ENCODE peak calls at places on chromosomes 2 and 18, in nine cellular contexts. C is pancreas, B is kidney epithelial cell, V is fibroblast of lung, R is body of pancreas, X is A549, P is tibial artery, L is breast epithelium, S is HFF-Myc. D is an unnamed sample.

GRCh38 chr2:84527137-84528129 is 11.1 kb downstream of the DNAH6 start:
- DNase-seq in C (no peak), B (no peak), V (peak), R (no peak), X (no peak), P (no peak), L (no peak), S (no peak), D (no peak)

GRCh38 chr2:226088366-226088674 is 688.8 kb downstream of the NYAP2 start:
- DNase-seq in C (no peak), B (no peak), V (no peak), R (no peak), X (no peak), P (no peak), L (no peak), S (no peak), D (no peak)

GRCh38 chr18:77648415-77648814 is 398.8 kb downstream of the GALR1 start:
- DNase-seq in C (no peak), B (no peak), V (no peak), R (no peak), X (no peak), P (no peak), L (no peak), S (no peak), D (no peak)

GRCh38 chr2:151437630-151438029 is 27.9 kb downstream of the RIF1 start:
- DNase-seq in C (no peak), B (no peak), V (peak), R (no peak), X (peak), P (no peak), L (no peak), S (peak), D (peak)

GRCh38 chr2:200264631-200265030 is 41.9 kb upstream of the SPATS2L start:
- DNase-seq in C (no peak), B (no peak), V (no peak), R (no peak), X (no peak), P (no peak), L (no peak), S (no peak), D (no peak)

GRCh38 chr2:128638741-128639477 is 320.2 kb upstream of the HS6ST1 start:
- DNase-seq in C (no peak), B (no peak), V (peak), R (no peak), X (no peak), P (no peak), L (no peak), S (no peak), D (no peak)

GRCh38 chr2:172709566-172710291 is 25.9 kb upstream of the RAPGEF4 start:
- DNase-seq in C (no peak), B (no peak), V (no peak), R (no peak), X (no peak), P (no peak), L (no peak), S (no peak), D (no peak)

GRCh38 chr2:67476808-67477790 is 80.0 kb downstream of the ETAA1 start:
- DNase-seq in C (no peak), B (no peak), V (peak), R (no peak), X (peak), P (no peak), L (no peak), S (peak), D (peak)

GRCh38 chr2:31764169-31764568 is 183.4 kb upstream of the SRD5A2 start:
- DNase-seq in C (no peak), B (no peak), V (no peak), R (no peak), X (no peak), P (no peak), L (no peak), S (peak), D (peak)

GRCh38 chr18:57437782-57438668 is 2.9 kb downstream of the ONECUT2 start:
- DNase-seq in C (peak), B (no peak), V (peak), R (peak), X (peak), P (no peak), L (no peak), S (peak), D (no peak)
- H3K4me3 ChIP-seq in C (peak), B (peak), V (no peak), R (peak), X (peak), P (no peak), L (peak), S (no peak), D (no peak)

DNA sequence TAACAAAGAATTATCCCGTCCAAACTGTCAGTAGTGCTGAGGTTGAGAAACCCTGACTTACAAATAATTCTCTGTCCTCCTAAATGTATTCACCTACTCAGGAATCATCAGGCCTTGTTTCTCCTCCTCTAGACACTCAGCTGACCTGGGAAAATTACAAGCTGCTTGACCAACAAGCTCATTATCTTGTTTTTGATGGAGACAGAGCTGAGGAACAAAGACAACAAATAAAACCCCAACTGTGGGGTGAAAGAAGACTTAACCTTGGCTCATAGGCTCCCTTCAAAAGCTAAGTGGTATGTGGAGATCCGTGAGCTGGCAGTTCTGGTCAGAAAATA is 64.5 kb downstream of the CLHC1 start:
- DNase-seq in C (no peak), B (no peak), V (no peak), R (no peak), X (no peak), P (no peak), L (no peak), S (no peak), D (peak)
- TF ChIP-seq CTCF in C (no peak), B (no peak), V (no peak), R (no peak), X (no peak), P (no peak), L (no peak), S (no peak), D (no peak)

DNA sequence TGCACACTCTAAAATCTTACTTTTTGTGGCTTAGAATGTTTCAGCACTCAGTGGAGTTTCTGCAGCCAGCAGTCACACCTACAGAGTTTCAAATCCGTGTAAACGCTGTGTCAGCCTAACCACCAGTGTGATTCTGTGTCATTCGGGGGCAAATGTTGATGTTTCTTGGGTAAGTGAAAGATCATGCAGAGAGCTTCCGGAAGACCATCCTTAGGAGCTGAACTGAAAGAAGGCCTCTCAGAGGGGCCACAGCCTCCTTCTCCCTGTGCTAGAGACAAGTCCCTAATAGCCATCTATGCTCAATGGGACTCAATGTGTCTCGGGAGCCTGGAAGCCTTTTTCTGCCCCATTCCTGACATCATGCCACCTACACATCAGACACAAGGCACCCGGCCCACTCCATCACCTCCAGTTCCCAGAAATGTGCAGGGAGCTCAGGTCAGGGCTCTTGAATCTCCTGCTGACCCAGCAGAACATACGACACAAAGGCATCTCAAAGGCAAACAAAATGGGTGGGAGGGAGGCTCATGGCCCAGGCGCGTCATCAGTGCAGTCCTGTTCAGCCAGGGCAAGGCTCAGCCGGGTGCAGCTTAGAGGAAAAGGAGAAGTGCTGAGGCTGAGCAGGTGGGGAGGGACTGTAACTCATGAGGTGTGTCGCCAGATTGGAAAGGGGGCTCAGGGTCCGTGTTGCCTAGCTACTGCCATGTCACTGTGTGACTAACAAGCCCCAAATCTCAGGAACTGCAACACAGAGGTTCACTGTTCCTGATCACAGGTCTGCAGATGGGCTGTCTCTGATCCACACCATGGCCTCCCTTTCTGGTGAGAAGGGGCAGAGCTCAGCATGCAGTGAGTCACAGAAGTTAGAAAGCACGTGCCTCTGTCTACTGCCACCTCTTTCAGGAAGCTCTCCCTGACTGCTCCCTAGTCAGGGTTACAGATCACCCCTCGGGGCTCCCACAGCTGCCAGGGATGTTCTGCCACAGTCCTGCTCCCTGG is 82.0 kb downstream of the SMAD7 start:
- DNase-seq in C (no peak), B (no peak), V (peak), R (no peak), X (peak), P (no peak), L (no peak), S (no peak), D (peak)
- H3K4me3 ChIP-seq in C (no peak), B (no peak), V (no peak), R (no peak), X (no peak), P (no peak), L (no peak), S (no peak), D (no peak)

GRCh38 chr2:43218221-43218549 is 8.2 kb downstream of the ZFP36L2 start:
- DNase-seq in C (no peak), B (no peak), V (peak), R (no peak), X (no peak), P (no peak), L (no peak), S (no peak), D (peak)
- TF ChIP-seq CTCF in C (no peak), B (no peak), V (peak), R (peak), X (no peak), P (peak), L (no peak), S (no peak), D (no peak)

GRCh38 chr2:167411367-167411766 is 523.1 kb downstream of the XIRP2 start:
- DNase-seq in C (no peak), B (no peak), V (no peak), R (no peak), X (no peak), P (no peak), L (no peak), S (no peak), D (no peak)

GRCh38 chr2:167404896-167405295 is 516.6 kb downstream of the XIRP2 start:
- DNase-seq in C (no peak), B (no peak), V (peak), R (no peak), X (no peak), P (no peak), L (no peak), S (no peak), D (peak)

GRCh38 chr2:167401309-167401708 is 513.0 kb downstream of the XIRP2 start:
- DNase-seq in C (no peak), B (no peak), V (no peak), R (no peak), X (no peak), P (no peak), L (no peak), S (no peak), D (no peak)

GRCh38 chr2:167406558-167406957 is 518.3 kb downstream of the XIRP2 start:
- DNase-seq in C (no peak), B (no peak), V (peak), R (no peak), X (no peak), P (no peak), L (no peak), S (no peak), D (no peak)
- H3K4me3 ChIP-seq in C (no peak), B (no peak), V (no peak), R (no peak), X (no peak), P (no peak), L (no peak), S (no peak), D (no peak)

GRCh38 chr18:11981633-11982366 is 493 bp downstream of the IMPA2 start:
- DNase-seq in C (peak), B (no peak), V (peak), R (peak), X (no peak), P (peak), L (peak), S (no peak), D (peak)
- TF ChIP-seq CTCF in C (no peak), B (no peak), V (no peak), R (no peak), X (no peak), P (no peak), L (no peak), S (no peak), D (no peak)

GRCh38 chr2:118846667-118847446 is 591 bp downstream of the EN1 start:
- DNase-seq in C (no peak), B (no peak), V (no peak), R (no peak), X (peak), P (no peak), L (no peak), S (no peak), D (no peak)

GRCh38 chr2:118845843-118846666 is 1.4 kb downstream of the EN1 start:
- DNase-seq in C (no peak), B (no peak), V (no peak), R (no peak), X (no peak), P (no peak), L (no peak), S (no peak), D (no peak)

GRCh38 chr2:118848381-118849225 is 1.2 kb upstream of the EN1 start:
- DNase-seq in C (no peak), B (no peak), V (no peak), R (no peak), X (no peak), P (no peak), L (no peak), S (no peak), D (no peak)

GRCh38 chr2:118849226-118850170 is 2.0 kb upstream of the EN1 start:
- DNase-seq in C (no peak), B (no peak), V (no peak), R (no peak), X (no peak), P (no peak), L (no peak), S (no peak), D (no peak)

GRCh38 chr2:118847447-118848172 is at the start of gene EN1:
- DNase-seq in C (no peak), B (no peak), V (peak), R (no peak), X (peak), P (peak), L (no peak), S (no peak), D (no peak)
- H3K4me3 ChIP-seq in C (peak), B (no peak), V (peak), R (no peak), X (peak), P (peak), L (peak), S (no peak), D (peak)

GRCh38 chr2:14634885-14635871 is 2.7 kb downstream of the LRATD1 start:
- DNase-seq in C (peak), B (no peak), V (peak), R (peak), X (peak), P (peak), L (peak), S (no peak), D (peak)
- TF ChIP-seq CTCF in C (no peak), B (peak), V (no peak), R (no peak), X (no peak), P (no peak), L (no peak), S (no peak), D (no peak)

GRCh38 chr2:28408764-28409599 is 16.3 kb downstream of the FOSL2 start:
- DNase-seq in C (no peak), B (peak), V (peak), R (no peak), X (no peak), P (no peak), L (no peak), S (no peak), D (peak)
- H3K4me3 ChIP-seq in C (no peak), B (no peak), V (no peak), R (no peak), X (no peak), P (no peak), L (no peak), S (no peak), D (no peak)